ENCODE peak calls at places on chromosome 10, in nine cellular contexts. F is AG10803, Y is esophagus muscularis mucosa, W is transverse colon, E is thoracic aorta, H is neural crest cell, V is LNCaP clone FGC, O is hepatocyte, D is left ventricle myocardium inferior. A is an unnamed sample.

GRCh38 chr10:10872035-10872673 is 145.5 kb upstream of the CELF2 start:
- DNase-seq in F (peak), Y (no peak), W (no peak), E (no peak), H (no peak), V (no peak), O (peak), D (no peak), A (peak)

GRCh38 chr10:12782537-12782936 is 219.0 kb downstream of the CCDC3 start:
- DNase-seq in F (peak), Y (no peak), W (peak), E (no peak), H (peak), V (peak), O (peak), D (peak), A (no peak)

GRCh38 chr10:63005246-63005645 is 127.9 kb upstream of the NRBF2 start:
- DNase-seq in F (peak), Y (no peak), W (no peak), E (no peak), H (no peak), V (no peak), O (no peak), D (no peak), A (peak)

GRCh38 chr10:78756604-78757442 is 311.9 kb upstream of the ZMIZ1 start:
- DNase-seq in F (peak), Y (peak), W (peak), E (peak), H (no peak), V (no peak), O (peak), D (peak), A (peak)

GRCh38 chr10:35447693-35448407 is 111.5 kb downstream of the CCNY start:
- DNase-seq in F (peak), Y (no peak), W (peak), E (no peak), H (no peak), V (no peak), O (no peak), D (no peak), A (peak)

GRCh38 chr10:121608669-121609190 is 10.5 kb upstream of the FGFR2 start:
- DNase-seq in F (no peak), Y (no peak), W (peak), E (no peak), H (peak), V (no peak), O (peak), D (peak), A (no peak)

GRCh38 chr10:7408494-7409044 is 2.3 kb downstream of the SFMBT2 start:
- DNase-seq in F (no peak), Y (no peak), W (peak), E (no peak), H (peak), V (no peak), O (peak), D (peak), A (no peak)

GRCh38 chr10:55024718-55025117 is 223.7 kb upstream of the PCDH15 start:
- DNase-seq in F (no peak), Y (no peak), W (no peak), E (no peak), H (no peak), V (no peak), O (peak), D (no peak), A (no peak)

GRCh38 chr10:86047588-86047987 is 319.0 kb downstream of the GRID1 start:
- DNase-seq in F (no peak), Y (no peak), W (no peak), E (no peak), H (no peak), V (no peak), O (no peak), D (no peak), A (no peak)

GRCh38 chr10:59623100-59623822 is 86.4 kb downstream of the SLC16A9 start:
- DNase-seq in F (no peak), Y (no peak), W (no peak), E (no peak), H (no peak), V (no peak), O (no peak), D (no peak), A (no peak)

GRCh38 chr10:59624951-59625350 is 84.7 kb downstream of the SLC16A9 start:
- DNase-seq in F (no peak), Y (no peak), W (no peak), E (no peak), H (no peak), V (no peak), O (no peak), D (no peak), A (no peak)

GRCh38 chr10:59623823-59624535 is 85.7 kb downstream of the SLC16A9 start:
- DNase-seq in F (no peak), Y (no peak), W (no peak), E (no peak), H (no peak), V (no peak), O (no peak), D (peak), A (no peak)

GRCh38 chr10:59621771-59622170 is 87.9 kb downstream of the SLC16A9 start:
- DNase-seq in F (no peak), Y (no peak), W (no peak), E (no peak), H (no peak), V (no peak), O (no peak), D (no peak), A (no peak)

GRCh38 chr10:59622320-59622901 is 87.2 kb downstream of the SLC16A9 start:
- DNase-seq in F (peak), Y (no peak), W (peak), E (no peak), H (peak), V (peak), O (peak), D (no peak), A (peak)
- TF ChIP-seq CTCF in F (peak), Y (peak), W (peak), E (peak), H (peak), V (peak), O (peak), D (peak), A (peak)

DNA sequence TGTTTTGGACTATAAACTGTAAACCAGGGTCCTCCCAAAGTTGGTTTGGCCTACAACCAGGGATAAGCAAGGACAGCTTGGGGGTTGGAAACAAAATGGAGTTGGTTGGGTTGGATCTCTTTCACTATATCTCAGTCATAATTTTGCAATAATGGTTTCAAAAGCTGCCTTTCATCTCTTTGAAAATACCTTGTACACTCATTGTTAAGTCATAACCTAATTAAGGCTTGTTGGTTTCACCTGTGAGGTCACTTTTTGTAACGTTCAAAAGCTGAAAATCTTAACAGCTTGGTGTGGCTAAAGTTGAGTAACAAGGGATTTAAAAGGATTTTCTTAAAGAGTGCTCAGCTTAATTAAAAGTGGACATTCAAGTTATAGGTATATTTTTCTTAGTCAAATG is 476.1 kb downstream of the IPMK start:
- DNase-seq in F (no peak), Y (no peak), W (no peak), E (no peak), H (no peak), V (no peak), O (no peak), D (no peak), A (no peak)
- TF ChIP-seq CTCF in F (no peak), Y (no peak), W (no peak), E (no peak), H (no peak), V (no peak), O (no peak), D (no peak), A (no peak)

GRCh38 chr10:61939575-61940301 is 38.2 kb downstream of the ARID5B start:
- DNase-seq in F (peak), Y (no peak), W (no peak), E (no peak), H (no peak), V (no peak), O (no peak), D (no peak), A (peak)

GRCh38 chr10:61944445-61945123 is 43.1 kb downstream of the ARID5B start:
- DNase-seq in F (no peak), Y (no peak), W (no peak), E (no peak), H (no peak), V (peak), O (no peak), D (no peak), A (no peak)

GRCh38 chr10:61942997-61943457 is 41.5 kb downstream of the ARID5B start:
- DNase-seq in F (peak), Y (no peak), W (no peak), E (no peak), H (no peak), V (no peak), O (no peak), D (no peak), A (peak)

GRCh38 chr10:61941202-61941651 is 39.7 kb downstream of the ARID5B start:
- DNase-seq in F (no peak), Y (no peak), W (no peak), E (no peak), H (no peak), V (no peak), O (no peak), D (no peak), A (no peak)

DNA sequence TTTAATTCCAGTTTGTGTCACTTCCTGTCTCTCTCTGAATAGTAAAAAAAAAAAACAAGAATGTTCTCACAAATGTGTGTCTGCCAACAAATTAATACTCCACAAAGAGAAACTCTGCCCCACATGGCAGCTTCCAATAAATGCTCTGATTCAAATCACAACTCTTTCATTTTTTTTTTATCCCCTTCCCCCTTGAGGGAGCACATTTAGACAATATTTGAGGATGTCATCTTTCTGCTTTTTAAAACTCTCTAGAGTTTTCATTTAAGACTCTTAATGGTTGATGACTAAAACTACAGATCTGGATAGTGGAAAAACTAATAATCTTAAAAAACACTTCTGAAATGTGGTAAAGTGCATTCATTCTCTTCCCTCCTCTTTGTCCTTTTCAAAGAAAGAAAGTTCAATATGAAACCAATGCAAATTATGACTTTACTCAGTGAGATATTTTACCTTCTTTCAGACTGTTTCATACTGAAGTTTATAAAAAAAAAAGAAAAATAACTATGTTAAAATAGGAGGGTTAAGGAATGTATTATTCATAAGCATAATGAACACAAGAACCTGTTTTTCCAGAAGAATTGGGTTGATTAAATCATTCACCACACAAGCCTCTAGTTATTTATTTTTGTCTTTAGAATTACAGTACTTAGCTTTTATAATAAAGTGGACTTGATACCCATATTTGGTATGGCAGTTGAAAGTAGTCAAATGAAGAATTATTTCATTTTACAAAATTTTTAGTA is 42.4 kb downstream of the ARID5B start:
- DNase-seq in F (peak), Y (no peak), W (no peak), E (no peak), H (no peak), V (peak), O (no peak), D (no peak), A (peak)
- TF ChIP-seq CTCF in F (peak), Y (peak), W (no peak), E (peak), H (no peak), V (no peak), O (no peak), D (peak), A (peak)

GRCh38 chr10:124491105-124491504 is 29.5 kb downstream of the LHPP start:
- DNase-seq in F (no peak), Y (no peak), W (no peak), E (no peak), H (no peak), V (no peak), O (no peak), D (no peak), A (no peak)

GRCh38 chr10:124482401-124482800 is 20.8 kb downstream of the LHPP start:
- DNase-seq in F (no peak), Y (no peak), W (no peak), E (no peak), H (no peak), V (no peak), O (no peak), D (no peak), A (no peak)

GRCh38 chr10:124484016-124484415 is 22.4 kb downstream of the LHPP start:
- DNase-seq in F (no peak), Y (no peak), W (no peak), E (no peak), H (no peak), V (no peak), O (no peak), D (no peak), A (no peak)

GRCh38 chr10:124482876-124483275 is 21.3 kb downstream of the LHPP start:
- DNase-seq in F (no peak), Y (no peak), W (no peak), E (no peak), H (no peak), V (no peak), O (no peak), D (no peak), A (no peak)

DNA sequence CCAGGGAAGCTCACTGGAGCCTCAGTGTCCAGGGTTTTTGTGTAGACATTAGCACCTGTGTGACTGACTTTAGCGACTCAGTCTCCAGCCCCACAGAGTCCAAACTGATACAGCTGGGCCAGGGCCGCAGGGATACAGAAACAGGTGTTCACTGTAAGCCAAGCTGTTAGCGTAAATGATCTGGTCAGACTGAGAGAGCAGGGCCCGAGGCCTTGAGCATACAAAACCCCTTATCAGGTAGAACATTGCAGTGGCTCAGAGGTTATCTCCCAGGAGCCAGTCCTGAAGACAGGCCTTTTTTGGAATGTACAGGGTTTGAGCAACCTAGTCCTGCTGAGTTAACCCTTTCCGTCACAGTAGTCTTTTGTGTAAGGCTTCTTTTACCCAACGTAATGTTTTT is 25.0 kb downstream of the LHPP start:
- DNase-seq in F (no peak), Y (no peak), W (no peak), E (no peak), H (no peak), V (no peak), O (no peak), D (no peak), A (no peak)
- TF ChIP-seq CTCF in F (no peak), Y (no peak), W (no peak), E (no peak), H (no peak), V (no peak), O (no peak), D (no peak), A (no peak)

GRCh38 chr10:100615911-100616310 is 80.2 kb downstream of the HIF1AN start:
- DNase-seq in F (no peak), Y (no peak), W (no peak), E (no peak), H (no peak), V (peak), O (no peak), D (no peak), A (no peak)

GRCh38 chr10:100618091-100618615 is 82.4 kb downstream of the HIF1AN start:
- DNase-seq in F (no peak), Y (no peak), W (no peak), E (no peak), H (no peak), V (no peak), O (no peak), D (no peak), A (no peak)

GRCh38 chr10:100618856-100619255 is 83.1 kb downstream of the HIF1AN start:
- DNase-seq in F (no peak), Y (no peak), W (no peak), E (no peak), H (no peak), V (no peak), O (no peak), D (no peak), A (no peak)

GRCh38 chr10:100612601-100613595 is 77.2 kb downstream of the HIF1AN start:
- DNase-seq in F (no peak), Y (peak), W (no peak), E (no peak), H (no peak), V (no peak), O (no peak), D (no peak), A (no peak)

DNA sequence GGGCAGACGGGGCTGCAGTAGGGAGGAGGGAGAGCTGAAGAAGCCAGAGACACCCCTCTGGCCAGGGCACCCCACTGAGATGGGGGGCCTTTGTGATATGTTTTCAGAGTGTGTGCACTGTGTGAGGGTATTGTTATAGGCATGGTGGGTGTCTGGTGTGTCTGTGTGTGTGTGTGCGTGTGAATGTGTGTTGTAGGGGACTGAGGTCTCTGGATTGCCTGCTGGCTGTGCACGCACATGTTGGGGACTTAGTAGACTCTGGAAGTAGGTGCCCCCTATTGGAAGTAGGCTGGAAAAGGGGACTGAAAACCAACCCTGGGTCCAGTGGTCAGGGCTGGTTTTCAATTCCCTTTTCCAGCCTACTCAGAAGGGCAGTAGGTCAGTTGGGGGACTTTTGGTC is 78.7 kb downstream of the HIF1AN start:
- DNase-seq in F (no peak), Y (no peak), W (no peak), E (no peak), H (no peak), V (no peak), O (no peak), D (no peak), A (no peak)
- TF ChIP-seq CTCF in F (no peak), Y (no peak), W (no peak), E (no peak), H (no peak), V (no peak), O (no peak), D (no peak), A (no peak)

GRCh38 chr10:34314457-34314856 is 500.6 kb downstream of the PARD3 start:
- DNase-seq in F (no peak), Y (no peak), W (no peak), E (no peak), H (no peak), V (no peak), O (no peak), D (no peak), A (no peak)
- TF ChIP-seq CTCF in F (no peak), Y (no peak), W (no peak), E (no peak), H (no peak), V (no peak), O (no peak), D (no peak), A (no peak)

GRCh38 chr10:27369832-27370231 is 129.2 kb upstream of the ACBD5 start:
- DNase-seq in F (peak), Y (no peak), W (no peak), E (no peak), H (no peak), V (no peak), O (no peak), D (no peak), A (no peak)
- TF ChIP-seq CTCF in F (no peak), Y (peak), W (no peak), E (no peak), H (peak), V (peak), O (peak), D (no peak), A (peak)

DNA sequence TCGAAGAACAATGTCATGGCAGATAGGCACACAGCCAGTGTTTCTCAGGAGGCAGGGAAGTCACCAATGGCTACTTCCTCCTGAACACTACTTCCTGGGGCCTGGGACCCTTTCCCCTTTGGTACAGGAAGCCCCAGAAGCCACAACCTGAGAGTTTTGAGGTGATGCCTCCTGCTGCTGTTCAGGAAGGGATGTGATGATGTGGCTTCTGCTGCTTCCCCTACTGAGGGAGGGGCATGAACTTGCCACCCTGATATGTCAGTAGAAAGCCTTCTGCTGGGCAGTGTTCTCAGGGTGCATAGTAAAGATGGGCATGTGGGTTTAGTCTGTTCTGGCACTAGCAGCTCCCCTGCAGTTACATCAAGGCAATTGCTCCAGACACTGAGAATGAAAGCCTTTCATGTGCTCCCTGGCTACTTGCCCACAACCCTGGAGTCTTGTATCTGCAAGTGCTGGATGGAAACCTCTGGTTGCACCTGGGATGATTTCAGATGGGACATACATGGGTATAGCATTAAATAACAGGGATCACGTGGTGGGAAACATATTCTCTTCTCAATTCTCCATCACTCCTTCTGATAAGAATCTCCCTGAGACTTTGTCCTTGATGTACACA is 69.3 kb downstream of the ADRA2A start:
- DNase-seq in F (no peak), Y (peak), W (no peak), E (no peak), H (no peak), V (no peak), O (no peak), D (no peak), A (no peak)
- TF ChIP-seq CTCF in F (no peak), Y (no peak), W (no peak), E (no peak), H (no peak), V (no peak), O (no peak), D (no peak), A (no peak)

DNA sequence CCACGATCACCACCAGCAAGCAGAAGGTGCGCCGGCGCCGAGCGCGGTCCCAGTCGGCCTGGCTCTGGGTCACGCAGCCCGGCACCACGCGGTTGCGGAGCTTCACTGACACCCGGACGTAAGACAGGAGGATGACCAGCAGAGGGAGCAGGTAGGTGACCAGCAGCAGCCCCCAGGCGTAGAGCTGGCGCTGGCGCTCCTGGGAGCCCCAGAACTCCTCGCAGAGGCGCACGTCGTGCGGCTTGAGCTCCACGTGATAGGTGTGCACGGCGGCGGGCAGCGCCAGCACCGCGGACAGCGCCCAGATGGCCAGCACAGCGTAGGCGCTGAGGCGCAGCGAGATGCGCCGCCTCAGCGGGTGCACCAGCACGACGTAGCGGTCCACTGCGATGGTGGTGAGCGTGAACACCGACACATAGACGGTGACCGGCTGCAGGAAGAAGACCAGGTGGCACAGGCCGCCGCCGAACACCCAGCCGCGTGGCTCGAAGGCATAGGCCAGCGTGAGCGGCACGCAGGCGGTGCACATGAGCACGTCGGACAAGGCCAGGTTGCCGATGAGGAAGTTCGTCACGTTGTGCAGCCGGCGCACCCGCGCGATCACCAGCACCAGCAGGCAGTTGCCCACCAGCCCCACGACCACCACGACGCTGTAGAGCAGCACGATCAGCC is 920 bp downstream of the PRLHR start:
- DNase-seq in F (peak), Y (no peak), W (no peak), E (no peak), H (peak), V (no peak), O (peak), D (no peak), A (no peak)
- TF ChIP-seq CTCF in F (peak), Y (peak), W (peak), E (no peak), H (peak), V (peak), O (peak), D (peak), A (peak)